ENCODE peak calls at places on chromosomes 5 and 9, in five cellular contexts. F is Karpas-422; X is astrocyte; L is right lobe of liver; T is CD8-positive, alpha-beta T cell. J is an unnamed sample. For H3K4me1, the result is how much of the 10 kb centered on the place peaks cover.

GRCh38 chr9:69412741-69413150 is 87.7 kb downstream of the ENTREP1 start:
- DNase-seq in F (peak), X (peak), L (peak), T (no peak), J (peak)

GRCh38 chr5:97635553-97635952 is 452.5 kb upstream of the RIOK2 start:
- DNase-seq in F (no peak), X (no peak), L (no peak), T (no peak), J (no peak)

GRCh38 chr5:14872070-14872989 is 752 bp upstream of the ANKH start:
- DNase-seq in F (peak), X (no peak), L (peak), T (peak), J (no peak)

GRCh38 chr5:172795401-172795977 is 24.5 kb upstream of the DUSP1 start:
- DNase-seq in F (no peak), X (peak), L (no peak), T (no peak), J (no peak)

GRCh38 chr9:28915256-28915930 is 1342.1 kb upstream of the C9orf72 start:
- DNase-seq in F (no peak), X (no peak), L (no peak), T (no peak), J (no peak)

GRCh38 chr5:137997726-137998213 is 35.1 kb downstream of the FAM13B start:
- DNase-seq in F (peak), X (peak), L (no peak), T (no peak), J (no peak)

GRCh38 chr5:39947657-39948056 is 522.9 kb upstream of the DAB2 start:
- DNase-seq in F (no peak), X (peak), L (no peak), T (no peak), J (no peak)

GRCh38 chr5:67377651-67378050 is 181.1 kb upstream of the CD180 start:
- DNase-seq in F (no peak), X (no peak), L (no peak), T (no peak), J (no peak)

GRCh38 chr9:135552021-135552697 is 6.2 kb downstream of the OBP2A start:
- DNase-seq in F (no peak), X (no peak), L (no peak), T (no peak), J (no peak)

GRCh38 chr9:33416996-33417395 is 14.6 kb upstream of the AQP7 start:
- DNase-seq in F (no peak), X (no peak), L (no peak), T (peak), J (no peak)
- H3K4me1 ChIP-seq in F (under half), X (under half), L (under half), T (under half), J (under half)

GRCh38 chr5:152066760-152067159 is 142.1 kb upstream of the GLRA1 start:
- DNase-seq in F (no peak), X (no peak), L (no peak), T (no peak), J (no peak)
- H3K27ac ChIP-seq in F (no peak), X (no peak), L (no peak), T (no peak), J (no peak)

GRCh38 chr9:129776938-129777768 is 24.3 kb upstream of the PTGES start:
- DNase-seq in F (peak), X (peak), L (peak), T (peak), J (no peak)
- H3K4me1 ChIP-seq in F (under half), X (under half), L (under half), T (under half), J (under half)

GRCh38 chr5:34501033-34501432 is 155.1 kb upstream of the RAI14 start:
- DNase-seq in F (no peak), X (no peak), L (no peak), T (no peak), J (no peak)

GRCh38 chr5:34501840-34502239 is 154.3 kb upstream of the RAI14 start:
- DNase-seq in F (no peak), X (no peak), L (peak), T (no peak), J (no peak)

GRCh38 chr5:34505731-34506130 is 150.4 kb upstream of the RAI14 start:
- DNase-seq in F (no peak), X (no peak), L (no peak), T (no peak), J (no peak)

GRCh38 chr5:34504967-34505366 is 151.2 kb upstream of the RAI14 start:
- DNase-seq in F (no peak), X (no peak), L (no peak), T (no peak), J (no peak)

GRCh38 chr5:34503379-34504346 is 152.5 kb upstream of the RAI14 start:
- DNase-seq in F (no peak), X (peak), L (no peak), T (no peak), J (no peak)
- H3K27ac ChIP-seq in F (no peak), X (no peak), L (peak), T (no peak), J (no peak)

J was measured in iPS DF 6.9.